ENCODE peak calls at places on chromosomes 11 and 22, in ten cellular contexts. P, D, M, W, K, L, T, O, Y and G are unnamed samples.

GRCh38 chr11:124801014-124801413 is 808 bp upstream of the MSANTD2 start:
- DNase-seq in W (no peak), Y (no peak), O (no peak), M (no peak), L (peak; percentile 39), P (no peak), K (no peak), D (no peak), T (no peak), G (no peak)

GRCh38 chr11:11290354-11290753 is 62.7 kb downstream of the CSNK2A3 start:
- DNase-seq in W (no peak), L (no peak), K (no peak), Y (no peak), T (no peak), O (no peak), M (no peak), D (no peak), P (no peak), G (peak; percentile 71)

GRCh38 chr22:17501679-17502285 is 61.5 kb upstream of the SLC25A18 start:
- DNase-seq in M (no peak), L (peak; percentile 66), Y (no peak), O (peak; percentile 9), P (peak; percentile 63), D (no peak), W (no peak), K (peak; percentile 18), T (no peak), G (no peak)

GRCh38 chr11:67320691-67321090 is 17.4 kb downstream of the SSH3 start:
- DNase-seq in P (no peak), T (no peak), K (no peak), O (no peak), W (no peak), L (no peak), D (no peak), M (no peak), Y (no peak), G (peak; percentile 48)

GRCh38 chr22:50673231-50674126 is 856 bp downstream of the SHANK3 start:
- DNase-seq in D (no peak), M (no peak), L (no peak), P (no peak), T (no peak), Y (no peak), W (no peak), K (no peak), O (no peak), G (no peak)

GRCh38 chr22:29994941-29995340 is 85.3 kb upstream of the HORMAD2 start:
- DNase-seq in K (no peak), D (no peak), W (no peak), L (peak; percentile 33), P (no peak), T (no peak), O (no peak), M (no peak), Y (no peak), G (no peak)

GRCh38 chr22:19964701-19965386 is 23.2 kb upstream of the TXNRD2 start:
- DNase-seq in T (no peak), M (no peak), D (no peak), O (no peak), W (peak; percentile 54), P (no peak), Y (no peak), K (no peak), L (no peak), G (no peak)

GRCh38 chr22:32018056-32018455 is 25.0 kb upstream of the SLC5A1 start:
- DNase-seq in K (no peak), L (no peak), O (no peak), Y (no peak), T (no peak), M (no peak), P (no peak), D (no peak), W (no peak), G (no peak)

GRCh38 chr11:64319421-64319761 is 1.5 kb downstream of the PRDX5 start:
- DNase-seq in Y (no peak), T (no peak), M (no peak), O (peak; percentile 28), W (no peak), L (no peak), D (no peak), K (no peak), P (no peak), G (no peak)

GRCh38 chr22:40300884-40301672 is 45.2 kb upstream of the ADSL start:
- DNase-seq in W (no peak), K (no peak), D (no peak), L (no peak), Y (no peak), M (no peak), P (no peak), O (no peak), T (no peak), G (no peak)

GRCh38 chr11:117874910-117875396 is 1.5 kb downstream of the FXYD6 start:
- DNase-seq in P (no peak), D (no peak), W (no peak), T (no peak), L (no peak), Y (no peak), M (no peak), O (no peak), K (no peak), G (no peak)
- H3K4me3 ChIP-seq in P (no peak overlapping the region), D (peak overlapping the region; percentile 75), W (peak overlapping the region; percentile 69), T (peak overlapping the region; percentile 83), L (no peak overlapping the region), Y (peak overlapping the region; percentile 75), M (no peak overlapping the region), O (peak overlapping the region; percentile 63), K (no peak overlapping the region), G (peak overlapping the region; percentile 60)

GRCh38 chr11:119047205-119047604 is 9.8 kb downstream of the HYOU1 start:
- DNase-seq in M (no peak), Y (no peak), O (no peak), T (no peak), P (no peak), W (no peak), K (no peak), L (no peak), D (no peak), G (no peak)

GRCh38 chr11:119044708-119045107 is 12.3 kb downstream of the HYOU1 start:
- DNase-seq in L (no peak), Y (no peak), T (no peak), P (no peak), O (no peak), D (no peak), M (no peak), K (no peak), W (no peak), G (no peak)

GRCh38 chr11:119046489-119046888 is 10.5 kb downstream of the HYOU1 start:
- DNase-seq in W (no peak), T (no peak), K (no peak), D (no peak), O (no peak), M (no peak), L (no peak), Y (no peak), P (no peak), G (no peak)

GRCh38 chr11:119038884-119039283 is 8.2 kb upstream of the SLC37A4 start:
- DNase-seq in W (no peak), L (no peak), K (no peak), P (no peak), M (no peak), O (no peak), D (no peak), Y (no peak), T (no peak), G (no peak)

DNA sequence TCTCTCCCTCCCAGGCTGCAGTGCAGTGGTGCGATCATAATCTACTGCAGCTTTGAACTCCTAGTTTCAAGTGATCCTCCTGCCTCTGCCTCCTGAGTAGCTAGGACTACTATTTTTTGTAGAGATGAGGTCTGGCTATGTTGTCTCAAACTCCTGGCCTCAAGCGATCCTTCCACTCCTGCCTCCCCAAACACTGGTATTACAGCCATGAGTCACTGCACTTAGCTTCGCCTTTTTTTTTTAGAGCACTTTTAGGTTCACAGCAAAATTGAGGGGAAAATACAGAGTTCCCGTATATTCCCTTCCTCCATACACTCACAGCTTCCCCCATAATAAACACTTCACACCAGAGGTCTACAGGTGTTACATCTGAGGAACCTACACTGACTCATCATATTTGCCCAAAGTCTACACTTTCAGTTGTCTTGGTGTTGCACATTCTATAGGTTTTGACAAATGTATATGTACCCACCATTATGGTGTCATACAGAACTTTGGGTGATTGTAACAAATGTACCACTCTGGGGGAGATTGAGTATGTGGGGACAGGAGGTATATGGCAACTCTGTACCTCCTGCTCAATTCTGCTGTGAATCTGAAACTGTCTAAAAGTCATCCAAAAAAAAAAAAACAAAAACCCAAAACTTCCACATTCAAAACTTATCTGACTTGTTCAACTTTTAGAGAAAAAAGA is 11.3 kb upstream of the SLC37A4 start:
- DNase-seq in D (no peak), O (no peak), T (no peak), Y (no peak), W (no peak), L (peak; percentile 16), M (no peak), P (no peak), K (no peak), G (no peak)
- TF ChIP-seq POLR2A in D (no peak), O (no peak), T (no peak), Y (no peak), W (no peak), L (no peak), M (no peak), P (no peak), K (no peak), G (no peak)

DNA sequence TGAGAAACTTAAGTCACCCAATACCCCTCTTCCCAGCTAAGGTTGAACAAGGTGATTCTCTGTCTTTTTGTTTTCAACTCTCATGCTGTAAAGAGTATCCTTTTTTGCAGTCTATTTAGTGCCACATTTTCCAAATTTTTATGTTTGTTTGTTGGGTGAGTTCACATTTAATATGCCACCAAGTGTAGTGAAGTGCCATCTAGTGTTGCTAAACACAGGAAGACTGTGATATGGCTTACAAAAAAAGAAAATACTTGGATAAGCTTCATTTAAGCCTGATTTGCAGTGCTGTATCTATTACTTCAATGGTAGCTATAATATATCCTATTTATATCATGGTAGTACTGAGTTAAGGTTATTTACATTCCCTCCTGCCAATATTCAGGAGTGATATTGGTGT is 319.2 kb upstream of the CHORDC1 start:
- DNase-seq in K (no peak), O (no peak), L (no peak), M (no peak), Y (no peak), W (no peak), D (no peak), P (no peak), T (no peak), G (no peak)
- H3K4me3 ChIP-seq in K (no peak overlapping the region), O (no peak overlapping the region), L (no peak overlapping the region), M (no peak overlapping the region), Y (no peak overlapping the region), W (no peak overlapping the region), D (no peak overlapping the region), P (no peak overlapping the region), T (no peak overlapping the region), G (no peak overlapping the region)

DNA sequence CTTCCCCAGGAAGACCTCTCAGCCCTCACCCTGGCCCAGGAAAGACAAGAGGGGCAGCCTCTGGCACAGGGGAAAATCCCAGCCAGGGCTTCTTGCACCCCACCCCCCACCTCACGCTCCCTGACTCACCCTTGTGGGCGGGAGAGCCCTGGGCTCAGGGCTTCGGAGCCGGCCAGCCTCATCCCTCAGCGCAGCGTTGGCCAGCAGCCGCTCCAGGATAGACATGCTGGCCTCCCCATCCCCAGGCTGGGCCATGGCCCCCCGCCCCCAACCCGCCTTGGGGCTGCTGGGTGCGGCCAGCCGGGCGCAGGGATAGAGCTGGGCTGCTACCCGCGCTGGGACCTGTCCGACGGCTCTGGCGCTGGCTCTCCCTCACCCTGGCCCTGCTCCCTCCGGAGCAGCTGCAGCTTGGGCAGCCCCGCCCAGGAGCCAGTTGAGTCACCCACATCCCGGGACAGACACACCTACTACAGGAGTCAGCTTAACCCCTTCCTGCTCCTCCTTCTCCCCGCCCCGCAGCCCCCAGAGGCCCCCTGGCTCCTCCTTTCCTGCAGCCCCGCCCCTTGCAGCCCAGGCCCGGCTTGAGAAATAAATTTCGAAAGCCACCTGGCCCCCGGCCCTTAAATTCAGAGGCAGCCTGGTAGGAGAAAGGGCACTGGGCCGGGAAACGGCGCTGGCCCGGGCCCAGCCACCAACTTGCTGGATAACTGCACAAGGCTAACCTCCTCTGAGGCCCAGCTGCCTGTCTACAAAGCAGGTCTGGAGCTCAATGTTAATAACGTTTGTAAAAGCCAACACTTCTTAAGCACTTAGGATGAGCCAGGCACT is 13.4 kb downstream of the TNKS1BP1 start:
- DNase-seq in W (peak; percentile 94), P (peak; percentile 93), D (peak; percentile 96), L (peak; percentile 97), Y (peak; percentile 40), K (peak; percentile 98), T (peak; percentile 98), M (peak; percentile 40), O (peak; percentile 92), G (peak; percentile 97)
- TF ChIP-seq POLR2A in W (no peak), P (no peak), D (no peak), L (peak; percentile 65), Y (peak; percentile 55), K (peak; percentile 90), T (peak; percentile 87), M (peak; percentile 62), O (peak; percentile 82), G (no peak)